ENCODE peak calls at places on chromosomes 4 and X, in seven cellular contexts. X, S, D, A, T, N and J are unnamed samples.

GRCh38 chr4:18593297-18594002 is 571.9 kb upstream of the LCORL start:
- DNase-seq in T (peak; percentile 66), D (peak; percentile 47), S (peak; percentile 63), X (peak; percentile 66), N (peak; percentile 9), A (peak; percentile 7), J (peak; percentile 27)

GRCh38 chr4:120071192-120071795 is 4.6 kb upstream of the MAD2L1 start:
- DNase-seq in N (no peak), A (no peak), T (peak; percentile 43), S (peak; percentile 24), X (peak; percentile 34), D (no peak), J (no peak)

GRCh38 chr4:4284827-4285618 is 4.9 kb downstream of the LYAR start:
- DNase-seq in S (no peak), T (peak; percentile 67), D (no peak), X (peak; percentile 47), N (no peak), A (no peak), J (no peak)

GRCh38 chrX:129696463-129697155 is 41.9 kb upstream of the APLN start:
- DNase-seq in A (no peak), D (no peak), S (no peak), N (no peak), T (no peak), X (no peak), J (no peak)

GRCh38 chr4:180695851-180696250 is 1547.4 kb upstream of the TENM3 start:
- DNase-seq in S (no peak), N (no peak), T (no peak), D (no peak), A (no peak), X (no peak), J (no peak)

GRCh38 chr4:140309124-140309870 is 64.1 kb upstream of the SCOC start:
- DNase-seq in S (no peak), N (no peak), T (no peak), X (no peak), A (no peak), D (no peak), J (no peak)

GRCh38 chrX:131762802-131763234 is 218.9 kb downstream of the OR13H1 start:
- DNase-seq in A (peak; percentile 80), N (no peak), T (no peak), X (peak; percentile 34), S (peak; percentile 50), D (no peak), J (no peak)

GRCh38 chr4:5979981-5980380 is 38.2 kb downstream of the C4orf50 start:
- DNase-seq in D (peak; percentile 56), A (no peak), S (peak; percentile 80), X (peak; percentile 22), N (no peak), T (no peak), J (no peak)

GRCh38 chrX:108945883-108946523 is 209.6 kb upstream of the IRS4 start:
- DNase-seq in N (no peak), T (no peak), S (no peak), A (no peak), D (no peak), X (no peak), J (no peak)

GRCh38 chrX:150225756-150226155 is 137.4 kb upstream of the MAMLD1 start:
- DNase-seq in A (no peak), N (no peak), D (no peak), T (no peak), X (no peak), S (no peak), J (no peak)

GRCh38 chrX:31580726-31581125 is 508.9 kb upstream of the FTHL17 start:
- DNase-seq in T (no peak), S (no peak), X (no peak), A (no peak), N (no peak), D (no peak), J (no peak)

GRCh38 chrX:156004256-156004655 is 6.8 kb downstream of the IL9R start:
- DNase-seq in T (no peak), D (no peak), A (no peak), S (no peak), N (no peak), X (no peak), J (no peak)

DNA sequence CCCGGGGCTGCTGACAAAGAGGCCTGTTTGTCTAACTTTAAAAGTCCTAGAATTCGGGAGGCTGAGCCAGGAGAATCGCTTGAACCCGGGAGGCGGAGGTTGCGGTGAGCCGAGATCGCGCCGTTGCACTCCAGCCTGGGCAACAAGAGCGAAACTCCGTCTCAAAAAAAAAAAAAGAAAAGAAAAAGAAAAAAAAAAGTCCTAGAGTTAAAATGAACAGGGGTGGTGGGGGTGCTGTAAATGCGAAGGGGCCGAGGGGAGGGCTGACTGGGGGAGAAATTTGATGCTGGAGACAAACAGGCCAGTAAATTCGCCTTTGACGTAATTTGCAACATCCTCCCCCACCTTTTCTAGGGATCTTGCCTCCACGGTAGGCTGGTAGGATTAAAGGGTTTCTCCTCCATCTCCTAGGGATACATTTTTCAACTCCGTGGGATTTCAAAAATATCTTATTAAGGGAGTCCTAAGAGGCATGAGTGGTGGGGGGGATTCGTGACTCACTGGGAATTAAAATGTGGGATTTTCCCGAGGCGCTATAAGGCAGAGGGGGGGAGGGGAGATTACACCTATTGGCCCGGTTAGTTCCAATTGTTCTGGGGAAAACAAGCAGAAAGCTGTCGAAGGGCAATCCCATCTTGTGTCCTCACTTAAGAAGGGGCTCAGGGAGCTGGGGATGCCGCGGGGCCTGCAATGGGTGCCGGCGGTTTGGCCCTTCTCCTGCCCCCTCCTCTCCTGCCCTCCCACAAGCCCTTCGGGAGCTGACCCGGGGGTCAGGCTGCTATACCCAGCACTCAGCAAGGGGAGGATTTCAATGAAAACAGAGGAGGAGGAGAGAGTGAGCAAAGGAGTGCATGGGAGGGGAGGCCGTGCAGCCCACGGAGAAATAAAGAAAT is 3.0 kb upstream of the BCOR start:
- DNase-seq in A (no peak), X (no peak), S (no peak), T (no peak), D (no peak), N (no peak), J (no peak)
- TF ChIP-seq TAF1 in A (no peak), X (no peak), S (no peak), T (no peak), D (no peak), N (no peak), J (no peak)

DNA sequence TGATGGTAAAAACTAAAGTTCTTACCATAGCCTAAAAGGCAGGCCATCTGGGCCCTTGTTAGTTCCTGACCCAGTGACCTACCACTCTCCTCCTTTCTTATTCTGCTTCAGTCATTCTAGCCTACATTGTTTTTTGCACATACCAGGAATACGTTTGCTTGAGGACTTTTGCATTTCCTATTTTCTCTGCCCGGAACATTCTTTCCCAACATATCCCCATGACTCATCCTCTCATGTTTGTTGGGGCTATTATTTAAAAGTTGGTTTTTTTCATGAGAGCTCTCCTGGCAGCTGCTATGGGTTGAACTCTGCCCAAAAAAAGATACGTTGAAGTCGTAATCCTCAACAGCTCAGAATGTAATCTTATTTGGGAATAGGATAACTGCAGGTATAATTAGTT is 138.4 kb upstream of the PDHA2 start:
- DNase-seq in A (no peak), S (no peak), D (peak; percentile 15), X (no peak), N (no peak), T (no peak), J (no peak)
- TF ChIP-seq POLR2AphosphoS5 in A (no peak), S (no peak), D (no peak), X (no peak), N (no peak), T (no peak), J (no peak)

DNA sequence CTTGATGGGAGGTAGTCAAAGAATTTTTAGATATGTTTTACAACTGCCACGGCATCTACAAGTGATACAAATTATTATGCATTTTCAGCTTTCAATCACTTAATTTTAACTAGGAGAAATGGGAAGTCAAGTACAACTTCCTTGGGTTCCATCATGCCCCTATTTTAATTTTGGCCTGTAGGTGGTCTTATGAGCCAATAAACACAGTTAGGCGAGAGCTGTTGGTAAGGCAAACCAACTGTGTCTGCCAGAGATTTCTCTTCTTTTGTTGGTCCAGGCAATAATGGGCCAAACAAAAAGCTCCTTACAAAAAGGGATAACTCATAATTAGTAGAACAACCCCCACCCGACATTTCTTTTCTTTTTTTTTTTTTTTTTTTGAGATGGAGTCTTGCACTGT is 63.3 kb upstream of the ARX start:
- DNase-seq in A (no peak), X (no peak), D (no peak), S (no peak), N (no peak), T (no peak), J (no peak)
- TF ChIP-seq TAF1 in A (no peak), X (no peak), D (no peak), S (no peak), N (no peak), T (no peak), J (no peak)

GRCh38 chr4:38162240-38162784 is 202.1 kb downstream of the PTTG2 start:
- DNase-seq in S (peak; percentile 36), X (no peak), D (no peak), A (no peak), N (no peak), T (peak; percentile 96), J (no peak)
- TF ChIP-seq POLR2AphosphoS5 in S (peak; percentile 47), X (no peak), D (no peak), A (no peak), N (no peak), T (no peak), J (no peak)

DNA sequence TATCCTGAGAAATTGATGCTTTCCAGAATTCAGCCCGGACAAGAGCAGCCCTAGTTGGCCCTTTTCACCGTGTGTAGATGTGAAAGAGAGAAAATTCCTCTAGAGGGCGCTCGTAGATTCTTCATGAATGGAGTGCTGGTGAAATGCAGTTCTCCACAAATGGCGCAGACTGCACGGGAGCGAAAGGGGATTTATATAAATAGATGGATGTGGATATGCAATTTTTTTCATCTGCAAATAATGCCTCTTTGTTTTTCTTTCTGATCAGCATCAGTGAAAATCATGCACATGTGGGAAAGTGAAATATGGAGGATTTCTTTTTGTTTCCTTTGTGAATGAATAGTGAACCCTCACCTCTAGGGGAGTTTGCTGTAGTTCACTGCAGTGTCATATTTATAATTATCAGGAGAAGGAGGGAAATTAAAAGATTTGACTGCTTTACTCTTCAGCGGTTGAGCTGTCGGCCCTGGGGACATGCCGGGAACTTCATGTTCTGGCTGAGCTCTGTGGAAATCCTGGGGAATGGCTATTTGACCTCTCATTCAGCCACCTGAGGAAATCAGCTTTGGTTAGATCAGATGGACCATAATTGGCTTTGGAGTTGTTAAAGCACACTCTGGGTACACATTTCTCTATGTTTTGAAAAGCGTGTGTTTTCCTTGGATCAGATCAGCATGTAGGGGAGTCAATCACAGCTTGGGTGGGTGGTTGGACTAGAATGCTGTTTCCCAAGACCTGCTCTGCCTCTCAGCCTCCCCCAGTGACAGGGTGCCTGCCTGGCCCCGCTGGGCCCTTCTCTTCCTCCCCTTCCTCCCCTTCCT is 115.0 kb upstream of the SHISA3 start:
- DNase-seq in X (peak; percentile 59), T (peak; percentile 65), D (no peak), N (peak; percentile 48), A (peak; percentile 33), S (peak; percentile 81), J (peak; percentile 58)
- TF ChIP-seq TAF1 in X (no peak), T (no peak), D (no peak), N (no peak), A (no peak), S (no peak), J (no peak)

DNA sequence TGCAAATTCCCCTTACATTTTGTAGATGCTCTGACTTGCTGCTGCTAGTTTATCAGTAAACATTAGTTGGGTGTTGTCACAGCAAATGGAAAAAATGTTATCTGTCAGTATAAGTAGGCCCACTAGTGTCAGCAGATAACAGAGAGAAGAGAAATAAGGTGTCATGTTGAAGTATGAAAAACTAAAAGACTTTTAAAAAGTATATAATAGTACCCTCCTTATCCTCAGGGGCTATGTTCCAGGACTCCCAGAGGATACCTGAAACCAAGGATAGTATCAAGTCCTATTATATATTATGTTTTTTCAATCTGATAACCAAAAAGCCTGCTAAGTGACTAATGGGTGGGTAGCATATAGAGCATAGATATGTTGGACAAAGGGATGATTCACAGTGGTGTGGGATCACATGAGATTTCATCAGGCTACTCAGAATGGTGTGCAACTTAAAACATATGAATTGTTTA is 11.6 kb upstream of the BMP2K start:
- DNase-seq in X (no peak), A (no peak), N (no peak), T (no peak), D (no peak), S (no peak), J (no peak)
- TF ChIP-seq POLR2AphosphoS5 in X (no peak), A (no peak), N (no peak), T (no peak), D (no peak), S (no peak), J (no peak)